ENCODE peak calls at places on chromosomes 6 and 20, in five cellular contexts. One of them, this sample, is unnamed.

GRCh38 chr20:61178431-61179080 is 73.5 kb upstream of the CDH4 start:
- DNase-seq in SK-N-SH: no peak
- DNase-seq in IMR-90: no peak
- DNase-seq in K562: no peak
- DNase-seq in A549: no peak
- DNase-seq in this sample: no peak

GRCh38 chr6:151018035-151018434 is 152.5 kb downstream of the MTHFD1L start:
- DNase-seq in K562: no peak
- DNase-seq in IMR-90: peak
- DNase-seq in SK-N-SH: no peak
- DNase-seq in A549: no peak
- DNase-seq in this sample: no peak

GRCh38 chr20:42027746-42028268 is 409.6 kb upstream of the CHD6 start:
- DNase-seq in IMR-90: no peak
- DNase-seq in SK-N-SH: peak
- DNase-seq in K562: no peak
- DNase-seq in A549: no peak
- DNase-seq in this sample: no peak

GRCh38 chr6:170165501-170166117 is 125.3 kb downstream of the DLL1 start:
- DNase-seq in K562: no peak
- DNase-seq in SK-N-SH: no peak
- DNase-seq in IMR-90: no peak
- DNase-seq in A549: no peak
- DNase-seq in this sample: no peak

GRCh38 chr6:157054531-157054979 is 268.8 kb downstream of the TMEM242 start:
- DNase-seq in K562: no peak
- DNase-seq in IMR-90: no peak
- DNase-seq in SK-N-SH: no peak
- DNase-seq in A549: no peak
- DNase-seq in this sample: no peak

GRCh38 chr6:87093651-87094050 is 1.3 kb downstream of the CGA start:
- DNase-seq in IMR-90: peak
- DNase-seq in K562: no peak
- DNase-seq in SK-N-SH: no peak
- DNase-seq in A549: no peak
- DNase-seq in this sample: no peak

GRCh38 chr6:24494726-24495515 is at the start of gene ALDH5A1:
- DNase-seq in A549: peak
- DNase-seq in K562: peak
- DNase-seq in SK-N-SH: peak
- DNase-seq in IMR-90: peak
- DNase-seq in this sample: no peak

GRCh38 chr20:50398064-50398463 is 112.1 kb upstream of the PTPN1 start:
- DNase-seq in IMR-90: no peak
- DNase-seq in SK-N-SH: no peak
- DNase-seq in K562: no peak
- DNase-seq in A549: no peak
- DNase-seq in this sample: no peak

GRCh38 chr6:126204598-126204997 is 135.3 kb upstream of the CENPW start:
- DNase-seq in SK-N-SH: no peak
- DNase-seq in IMR-90: no peak
- DNase-seq in K562: no peak
- DNase-seq in A549: no peak
- DNase-seq in this sample: no peak

GRCh38 chr6:112879920-112880413 is 532.8 kb downstream of the RFPL4B start:
- DNase-seq in SK-N-SH: no peak
- DNase-seq in A549: no peak
- DNase-seq in IMR-90: no peak
- DNase-seq in K562: peak
- DNase-seq in this sample: no peak

GRCh38 chr6:7042056-7042653 is 65.6 kb upstream of the RREB1 start:
- DNase-seq in A549: no peak
- DNase-seq in K562: peak
- DNase-seq in IMR-90: no peak
- DNase-seq in SK-N-SH: no peak
- DNase-seq in this sample: no peak

GRCh38 chr6:41021832-41022231 is 17.2 kb downstream of the UNC5CL start:
- DNase-seq in SK-N-SH: peak
- DNase-seq in A549: peak
- DNase-seq in K562: no peak
- DNase-seq in IMR-90: peak
- DNase-seq in this sample: no peak

GRCh38 chr6:56292505-56293181 is 45.3 kb upstream of the COL21A1 start:
- DNase-seq in K562: no peak
- DNase-seq in SK-N-SH: peak
- DNase-seq in IMR-90: peak
- DNase-seq in A549: peak
- DNase-seq in this sample: no peak

GRCh38 chr6:159462446-159462845 is 230.6 kb downstream of the SOD2 start:
- DNase-seq in A549: no peak
- DNase-seq in IMR-90: no peak
- DNase-seq in SK-N-SH: no peak
- DNase-seq in K562: no peak
- DNase-seq in this sample: no peak

GRCh38 chr20:46458891-46459750 is 52.7 kb upstream of the ELMO2 start:
- DNase-seq in IMR-90: no peak
- DNase-seq in A549: no peak
- DNase-seq in K562: no peak
- DNase-seq in SK-N-SH: peak
- DNase-seq in this sample: peak

DNA sequence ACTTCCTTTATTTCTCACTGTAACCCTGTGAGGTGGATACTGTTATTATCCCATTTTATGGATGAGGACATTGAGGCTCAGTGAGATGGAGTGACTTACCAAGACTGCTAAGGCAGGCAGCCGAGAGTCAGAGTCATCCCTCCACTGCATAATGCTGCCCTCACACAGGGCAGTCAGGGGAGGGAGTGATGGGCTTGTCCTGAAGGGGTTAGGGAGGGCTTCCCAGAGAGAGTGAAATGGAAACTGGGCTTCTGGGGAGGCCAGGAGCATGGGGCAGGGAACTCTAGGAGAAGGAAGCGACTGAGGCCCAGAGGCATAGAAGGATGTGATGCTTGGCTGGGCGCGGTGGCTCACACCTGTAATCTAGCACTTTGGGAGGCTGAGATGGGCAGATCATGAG is 31.1 kb downstream of the TM9SF4 start:
- DNase-seq in K562: no peak
- DNase-seq in A549: no peak
- DNase-seq in SK-N-SH: no peak
- DNase-seq in IMR-90: no peak
- DNase-seq in this sample: no peak
- TF ChIP-seq RCOR1 in K562: no peak
- TF ChIP-seq RCOR1 in A549: no peak
- TF ChIP-seq RCOR1 in SK-N-SH: no peak
- TF ChIP-seq RCOR1 in IMR-90: no peak
- TF ChIP-seq RCOR1 in this sample: no peak

DNA sequence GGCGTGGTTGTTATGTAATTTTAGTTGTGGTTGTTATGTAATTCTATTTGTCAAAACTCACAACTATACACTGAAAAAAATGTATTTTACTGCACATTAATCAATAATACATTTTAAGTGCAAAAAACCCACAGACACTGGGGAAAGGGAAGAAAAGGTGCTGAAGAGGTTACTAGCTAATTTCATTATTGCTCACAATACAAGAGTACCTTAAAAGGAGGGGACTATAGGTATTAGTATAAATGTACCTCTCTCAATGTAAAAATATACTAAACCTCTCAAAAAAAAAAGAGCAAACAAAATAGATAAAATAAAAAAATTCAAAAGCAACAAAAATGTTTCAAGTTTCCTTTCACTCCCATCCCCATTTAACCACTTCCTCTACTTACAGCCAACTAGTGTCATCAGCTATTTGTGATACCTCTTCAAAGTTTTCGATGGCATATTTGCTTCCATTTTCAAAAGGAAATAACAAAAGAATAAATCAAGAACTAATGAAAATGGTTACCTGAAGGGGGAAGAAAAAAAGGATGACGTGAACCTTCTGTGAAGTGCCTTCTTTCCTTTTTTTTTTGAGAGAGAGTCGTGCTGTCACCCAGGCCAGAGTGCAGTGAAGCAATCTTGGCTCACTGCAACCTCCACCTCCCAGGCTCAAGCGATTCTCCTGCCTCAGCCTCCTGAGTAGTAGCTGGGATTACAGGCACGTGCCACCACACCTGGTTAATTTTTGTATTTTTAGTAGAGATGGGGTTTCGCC is 30.2 kb downstream of the RANBP9 start:
- DNase-seq in K562: no peak
- DNase-seq in SK-N-SH: no peak
- DNase-seq in A549: no peak
- DNase-seq in IMR-90: no peak
- DNase-seq in this sample: peak
- TF ChIP-seq RCOR1 in K562: no peak
- TF ChIP-seq RCOR1 in SK-N-SH: no peak
- TF ChIP-seq RCOR1 in A549: no peak
- TF ChIP-seq RCOR1 in IMR-90: no peak
- TF ChIP-seq RCOR1 in this sample: no peak

GRCh38 chr6:108080010-108080780 is 5.7 kb upstream of the OSTM1 start:
- DNase-seq in K562: no peak
- DNase-seq in SK-N-SH: no peak
- DNase-seq in IMR-90: peak
- DNase-seq in A549: no peak
- DNase-seq in this sample: no peak
- TF ChIP-seq RCOR1 in K562: no peak
- TF ChIP-seq RCOR1 in SK-N-SH: no peak
- TF ChIP-seq RCOR1 in IMR-90: no peak
- TF ChIP-seq RCOR1 in A549: no peak
- TF ChIP-seq RCOR1 in this sample: no peak

DNA sequence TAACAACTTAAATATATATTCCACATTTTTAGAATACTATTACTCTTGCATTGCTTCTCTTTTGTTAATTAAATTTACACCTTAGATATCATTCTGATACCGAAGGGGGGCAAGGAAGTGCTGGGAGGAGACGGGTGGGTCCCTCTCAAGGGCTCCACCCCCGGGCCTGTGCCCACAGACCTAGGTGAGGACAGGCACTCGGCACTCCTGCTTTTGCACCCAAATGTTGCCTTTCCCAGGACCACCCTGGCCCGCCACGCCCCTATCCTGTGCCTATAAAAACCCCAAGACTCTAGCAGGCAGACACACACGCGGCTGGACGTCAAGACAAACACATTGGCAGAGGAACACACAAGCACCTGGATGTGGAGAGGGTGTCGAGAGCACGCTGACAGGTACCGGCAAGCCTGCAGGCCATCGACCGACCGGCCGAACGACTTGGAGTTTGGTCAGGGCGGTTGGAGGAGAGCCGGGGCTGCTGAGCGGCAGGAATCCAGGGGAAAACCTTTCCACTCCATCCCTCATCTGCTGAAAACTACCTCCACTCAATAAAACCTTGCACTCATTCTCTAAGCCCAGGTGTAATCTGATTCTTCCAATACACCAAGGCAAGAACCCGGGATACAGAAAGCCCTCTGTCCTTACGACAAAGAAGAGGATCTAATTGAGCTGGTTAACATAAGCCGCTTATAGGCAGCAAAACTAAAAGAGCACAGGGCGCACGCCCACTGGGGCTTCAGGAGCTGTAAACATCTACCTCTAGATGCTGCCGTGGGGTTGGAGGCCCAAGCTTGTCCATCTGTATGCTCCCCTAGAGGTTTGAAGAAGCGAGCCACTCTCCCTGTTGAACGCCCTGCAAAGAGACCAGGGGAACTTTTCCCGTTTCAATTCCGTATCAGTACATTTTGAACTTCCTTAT is 197.4 kb upstream of the PRSS16 start:
- DNase-seq in K562: no peak
- DNase-seq in IMR-90: no peak
- DNase-seq in A549: no peak
- DNase-seq in SK-N-SH: no peak
- DNase-seq in this sample: no peak
- TF ChIP-seq RCOR1 in K562: no peak
- TF ChIP-seq RCOR1 in IMR-90: no peak
- TF ChIP-seq RCOR1 in A549: no peak
- TF ChIP-seq RCOR1 in SK-N-SH: no peak
- TF ChIP-seq RCOR1 in this sample: no peak

GRCh38 chr6:1629316-1629715 is 19.6 kb downstream of the FOXC1 start:
- DNase-seq in K562: no peak
- DNase-seq in IMR-90: no peak
- DNase-seq in SK-N-SH: no peak
- DNase-seq in A549: no peak
- DNase-seq in this sample: no peak
- TF ChIP-seq RCOR1 in K562: no peak
- TF ChIP-seq RCOR1 in IMR-90: no peak
- TF ChIP-seq RCOR1 in SK-N-SH: no peak
- TF ChIP-seq RCOR1 in A549: no peak
- TF ChIP-seq RCOR1 in this sample: no peak

DNA sequence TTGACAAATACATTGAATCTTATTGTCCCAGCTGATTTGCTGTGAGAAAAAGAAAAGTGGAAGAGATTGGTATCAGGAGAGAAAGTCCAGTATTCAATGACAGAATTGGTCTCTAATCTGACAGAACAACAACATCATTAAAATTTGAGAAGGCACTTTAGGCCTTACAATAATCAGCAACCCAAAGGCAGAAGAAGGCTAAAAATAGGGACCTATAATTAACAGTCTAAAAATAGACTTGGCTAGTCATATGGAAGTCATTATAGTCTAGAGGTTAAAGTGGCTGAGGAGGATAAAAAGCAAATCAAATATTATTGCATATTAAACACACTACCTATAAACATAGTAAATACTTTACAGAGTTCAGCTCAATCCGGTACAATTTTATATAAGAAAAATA is 393.6 kb upstream of the JAG1 start:
- DNase-seq in IMR-90: no peak
- DNase-seq in A549: no peak
- DNase-seq in SK-N-SH: no peak
- DNase-seq in K562: no peak
- DNase-seq in this sample: no peak
- TF ChIP-seq RCOR1 in IMR-90: no peak
- TF ChIP-seq RCOR1 in A549: no peak
- TF ChIP-seq RCOR1 in SK-N-SH: no peak
- TF ChIP-seq RCOR1 in K562: no peak
- TF ChIP-seq RCOR1 in this sample: no peak

DNA sequence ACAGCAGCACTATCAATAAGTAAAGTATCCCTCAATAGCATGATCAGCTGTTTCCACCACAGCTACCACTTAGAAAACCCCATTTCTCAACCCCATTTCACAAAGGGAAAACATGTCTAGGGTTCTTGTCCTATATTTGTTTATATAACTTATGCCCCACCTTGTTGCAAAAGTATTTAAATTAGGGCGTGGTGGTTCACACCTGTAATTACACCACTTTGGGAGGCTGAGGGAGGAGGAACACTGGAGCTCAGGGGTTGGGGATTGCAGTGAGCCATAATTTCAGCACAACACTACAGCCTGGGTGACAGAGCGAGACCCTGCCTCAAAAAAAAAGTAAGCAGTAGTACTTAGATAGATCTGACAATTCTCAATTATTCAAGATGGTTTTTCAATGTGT is 3.7 kb downstream of the MRPL14 start:
- DNase-seq in A549: no peak
- DNase-seq in K562: no peak
- DNase-seq in SK-N-SH: no peak
- DNase-seq in IMR-90: no peak
- DNase-seq in this sample: no peak
- TF ChIP-seq RCOR1 in A549: no peak
- TF ChIP-seq RCOR1 in K562: no peak
- TF ChIP-seq RCOR1 in SK-N-SH: no peak
- TF ChIP-seq RCOR1 in IMR-90: no peak
- TF ChIP-seq RCOR1 in this sample: no peak

GRCh38 chr6:17015144-17015543 is 86.7 kb upstream of the STMND1 start:
- DNase-seq in A549: no peak
- DNase-seq in IMR-90: peak
- DNase-seq in K562: no peak
- DNase-seq in SK-N-SH: no peak
- DNase-seq in this sample: peak
- TF ChIP-seq RCOR1 in A549: no peak
- TF ChIP-seq RCOR1 in IMR-90: no peak
- TF ChIP-seq RCOR1 in K562: no peak
- TF ChIP-seq RCOR1 in SK-N-SH: no peak
- TF ChIP-seq RCOR1 in this sample: no peak

This sample was measured in GM12878.